ENCODE peak calls at places on chromosomes 11 and 22, in five cellular contexts. B, Z, V, I and O are unnamed samples.

GRCh38 chr11:88179141-88179540 is 3.9 kb upstream of the RAB38 start:
- DNase-seq in I (no peak), B (peak), V (no peak), Z (no peak), O (no peak)

GRCh38 chr11:1158681-1159525 is 1.1 kb downstream of the MUC5AC start:
- DNase-seq in Z (no peak), V (peak), I (no peak), B (no peak), O (peak)

GRCh38 chr11:10696797-10697620 is 3.5 kb upstream of the IRAG1 start:
- DNase-seq in I (no peak), V (no peak), Z (no peak), B (no peak), O (no peak)

GRCh38 chr11:58927393-58928081 is 11.8 kb upstream of the GLYATL1 start:
- DNase-seq in Z (peak), B (peak), I (peak), V (peak), O (peak)

GRCh38 chr11:20351870-20352269 is 11.6 kb upstream of the HTATIP2 start:
- DNase-seq in V (no peak), Z (no peak), B (no peak), I (no peak), O (no peak)

GRCh38 chr11:3626250-3626960 is 15.4 kb downstream of the ART5 start:
- DNase-seq in Z (no peak), I (no peak), B (no peak), V (no peak), O (peak)

GRCh38 chr11:6962673-6963072 is 36.4 kb downstream of the ZNF215 start:
- DNase-seq in I (no peak), V (no peak), Z (no peak), B (no peak), O (no peak)

GRCh38 chr11:100932474-100933100 is 197.0 kb downstream of the PGR start:
- DNase-seq in Z (peak), B (peak), I (no peak), V (peak), O (no peak)

GRCh38 chr11:11780843-11781242 is 60.9 kb upstream of the USP47 start:
- DNase-seq in Z (no peak), B (no peak), I (no peak), V (no peak), O (no peak)

GRCh38 chr22:42857845-42858481 is 890 bp upstream of the ARFGAP3 start:
- DNase-seq in I (no peak), V (no peak), Z (no peak), B (no peak), O (peak)

GRCh38 chr11:8229299-8230177 is 34.1 kb downstream of the LMO1 start:
- DNase-seq in Z (no peak), I (no peak), B (no peak), V (peak), O (peak)

GRCh38 chr11:46051102-46051501 is 70.2 kb downstream of the PHF21A start:
- DNase-seq in V (peak), B (no peak), I (no peak), Z (no peak), O (no peak)

GRCh38 chr11:46050652-46051051 is 70.6 kb downstream of the PHF21A start:
- DNase-seq in I (no peak), V (no peak), Z (no peak), B (no peak), O (no peak)

GRCh38 chr11:46048198-46048597 is 73.1 kb downstream of the PHF21A start:
- DNase-seq in Z (no peak), V (no peak), B (no peak), I (no peak), O (no peak)

GRCh38 chr11:46050065-46050464 is 71.2 kb downstream of the PHF21A start:
- DNase-seq in V (no peak), B (peak), Z (peak), I (peak), O (peak)

GRCh38 chr11:46049325-46049860 is 71.9 kb downstream of the PHF21A start:
- DNase-seq in I (no peak), B (no peak), Z (no peak), V (no peak), O (no peak)
- H3K27ac ChIP-seq in I (peak), B (peak), Z (peak), V (peak), O (no peak)

GRCh38 chr11:124799384-124800225 is 601 bp downstream of the MSANTD2 start:
- DNase-seq in B (peak), Z (peak), V (peak), I (peak), O (peak)

GRCh38 chr11:124801636-124802312 is 1.6 kb upstream of the MSANTD2 start:
- DNase-seq in B (peak), V (no peak), I (no peak), Z (no peak), O (no peak)

GRCh38 chr11:124798991-124799383 is 1.2 kb downstream of the MSANTD2 start:
- DNase-seq in Z (peak), V (peak), B (peak), I (no peak), O (peak)

GRCh38 chr11:124800226-124800929 is at the start of gene MSANTD2:
- DNase-seq in V (peak), I (peak), Z (peak), B (peak), O (peak)

DNA sequence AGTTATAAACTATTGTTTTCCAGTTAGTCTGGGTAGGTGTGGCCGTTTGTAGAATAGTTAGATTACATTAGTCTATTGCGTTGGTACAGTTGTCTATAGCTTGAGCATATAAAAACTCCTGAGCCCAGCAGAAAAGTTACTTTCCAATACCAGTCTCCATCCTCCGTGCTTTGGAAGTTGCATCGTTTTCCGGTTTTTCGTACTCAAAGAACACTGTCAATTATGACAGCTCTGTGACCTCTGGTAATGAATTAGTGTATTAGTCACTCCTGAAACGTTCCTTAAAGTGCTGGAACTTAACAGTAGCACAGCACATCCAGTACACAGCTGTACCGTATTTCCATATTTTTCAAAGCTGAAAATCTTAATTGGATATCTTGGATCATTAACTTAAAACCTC is 808 bp upstream of the MSANTD2 start:
- DNase-seq in B (peak), V (peak), Z (peak), I (no peak), O (peak)
- H3K4me3 ChIP-seq in B (no peak), V (peak), Z (peak), I (peak), O (peak)

DNA sequence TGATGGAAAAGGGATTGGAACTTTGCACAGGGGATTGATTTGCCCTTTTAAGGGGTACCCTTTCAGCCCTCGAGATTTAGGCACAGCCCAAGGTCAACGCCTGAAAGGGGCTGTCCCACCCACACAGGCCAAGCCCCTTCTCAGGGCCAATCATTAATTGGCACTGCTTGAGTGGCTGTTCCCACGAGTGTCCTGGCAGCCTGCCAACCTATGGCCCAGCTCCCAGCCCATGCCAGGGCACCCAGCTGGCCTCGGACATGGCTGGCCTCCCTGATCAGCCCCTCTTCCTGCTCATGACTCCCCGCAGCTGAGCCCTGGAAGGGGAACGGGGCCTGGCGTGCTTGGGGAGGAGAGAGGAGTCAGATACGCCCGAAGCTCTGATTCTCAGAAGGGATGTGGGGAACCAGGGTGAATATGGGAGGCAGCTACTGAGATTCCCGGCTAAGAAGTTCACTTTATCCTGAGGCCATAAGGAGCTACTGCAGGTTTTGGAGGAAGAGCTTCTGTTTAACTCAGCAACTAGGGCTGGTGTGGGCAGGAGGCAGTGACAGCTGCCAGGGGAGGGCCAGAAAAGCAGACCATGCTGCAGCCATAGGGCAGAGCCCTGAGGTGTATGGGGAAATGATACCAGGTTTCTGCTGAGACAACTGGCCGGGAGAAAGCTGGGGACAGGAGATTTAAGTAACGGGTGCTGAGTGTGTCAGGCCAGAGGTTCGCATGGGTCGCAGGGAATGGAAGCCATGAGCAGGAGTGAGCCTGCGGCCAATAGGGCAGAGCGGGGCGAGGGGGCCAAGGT is 30.0 kb downstream of the WNT7B start:
- DNase-seq in B (no peak), Z (no peak), V (peak), I (no peak), O (no peak)
- H3K4me2 ChIP-seq in B (no peak), Z (no peak), V (no peak), I (no peak), O (no peak)

GRCh38 chr22:23238707-23239106 is 58.4 kb downstream of the BCR start:
- DNase-seq in B (no peak), V (no peak), I (no peak), Z (no peak), O (no peak)

GRCh38 chr22:23237841-23238240 is 57.5 kb downstream of the BCR start:
- DNase-seq in B (no peak), V (no peak), I (no peak), Z (no peak), O (no peak)

GRCh38 chr22:23236440-23237139 is 56.3 kb downstream of the BCR start:
- DNase-seq in I (no peak), B (no peak), Z (no peak), V (no peak), O (no peak)

GRCh38 chr22:23236026-23236425 is 55.7 kb downstream of the BCR start:
- DNase-seq in B (no peak), Z (no peak), I (no peak), V (no peak), O (no peak)

DNA sequence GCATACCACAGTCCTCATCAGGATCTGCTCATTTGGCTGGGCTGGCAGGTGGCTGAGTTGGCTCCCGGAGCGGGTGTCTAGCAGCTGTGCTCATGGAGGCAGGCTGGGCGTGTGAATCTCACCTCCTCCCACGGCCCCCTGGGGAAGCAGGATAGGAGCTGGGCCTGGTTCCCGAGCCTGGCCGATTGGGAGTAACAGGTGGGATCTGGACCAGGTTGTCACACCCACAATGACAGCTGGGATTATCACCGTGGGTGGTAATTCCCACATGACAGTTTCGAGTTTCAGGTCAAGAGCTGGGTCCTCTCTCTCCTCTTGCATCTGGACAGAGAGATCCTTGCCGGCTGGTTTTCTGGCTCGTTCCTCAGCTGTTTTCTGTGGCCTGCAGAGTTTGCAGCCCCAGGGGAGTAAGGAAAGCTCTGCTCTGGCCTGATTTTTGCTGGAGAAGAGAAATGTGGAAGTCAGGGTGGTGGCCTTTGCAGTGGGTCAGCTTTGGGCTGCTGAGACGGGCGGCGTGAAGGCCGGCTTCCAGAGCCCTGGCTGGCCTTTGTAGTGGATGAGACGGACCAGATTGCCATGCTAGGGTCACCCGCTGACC is 57.0 kb downstream of the BCR start:
- DNase-seq in Z (peak), B (peak), I (peak), V (no peak), O (no peak)
- H3K27ac ChIP-seq in Z (no peak), B (no peak), I (peak), V (peak), O (no peak)